ENCODE peak calls at places on chromosome 3, in five cellular contexts. One of them, this sample, is unnamed.

GRCh38 chr3:31431322-31431721 is 101.4 kb upstream of the STT3B start:
- DNase-seq in stomach: no peak
- DNase-seq in thoracic aorta: no peak
- DNase-seq in Karpas-422: no peak
- DNase-seq in tibial nerve: no peak
- DNase-seq in this sample: no peak

GRCh38 chr3:57434041-57434440 is 110.1 kb downstream of the DNAH12 start:
- DNase-seq in Karpas-422: peak; percentile 58
- DNase-seq in thoracic aorta: no peak
- DNase-seq in tibial nerve: no peak
- DNase-seq in stomach: no peak
- DNase-seq in this sample: no peak

GRCh38 chr3:139559541-139559940 is 20.0 kb upstream of the RBP1 start:
- DNase-seq in stomach: no peak
- DNase-seq in Karpas-422: no peak
- DNase-seq in thoracic aorta: no peak
- DNase-seq in tibial nerve: no peak
- DNase-seq in this sample: no peak

GRCh38 chr3:43523454-43524053 is 98.3 kb downstream of the ANO10 start:
- DNase-seq in stomach: no peak
- DNase-seq in tibial nerve: no peak
- DNase-seq in Karpas-422: no peak
- DNase-seq in thoracic aorta: no peak
- DNase-seq in this sample: no peak

GRCh38 chr3:89358281-89358680 is 250.9 kb downstream of the EPHA3 start:
- DNase-seq in thoracic aorta: no peak
- DNase-seq in tibial nerve: no peak
- DNase-seq in stomach: no peak
- DNase-seq in Karpas-422: no peak
- DNase-seq in this sample: no peak

GRCh38 chr3:157248590-157249425 is 88.9 kb upstream of the CCNL1 start:
- DNase-seq in Karpas-422: no peak
- DNase-seq in tibial nerve: no peak
- DNase-seq in thoracic aorta: no peak
- DNase-seq in stomach: no peak
- DNase-seq in this sample: no peak

GRCh38 chr3:128794788-128795649 is 69.0 kb downstream of the RAB7A start:
- DNase-seq in stomach: peak; percentile 48
- DNase-seq in Karpas-422: peak; percentile 89
- DNase-seq in tibial nerve: peak; percentile 77
- DNase-seq in thoracic aorta: no peak
- DNase-seq in this sample: no peak

GRCh38 chr3:128395046-128395445 is 71.6 kb downstream of the DNAJB8 start:
- DNase-seq in Karpas-422: no peak
- DNase-seq in stomach: no peak
- DNase-seq in tibial nerve: no peak
- DNase-seq in thoracic aorta: no peak
- DNase-seq in this sample: no peak

GRCh38 chr3:87549208-87549607 is 272.8 kb upstream of the POU1F1 start:
- DNase-seq in tibial nerve: no peak
- DNase-seq in stomach: no peak
- DNase-seq in Karpas-422: no peak
- DNase-seq in thoracic aorta: no peak
- DNase-seq in this sample: no peak

GRCh38 chr3:37859354-37859753 is 2.3 kb upstream of the CTDSPL start:
- DNase-seq in tibial nerve: no peak
- DNase-seq in stomach: no peak
- DNase-seq in thoracic aorta: no peak
- DNase-seq in Karpas-422: no peak
- DNase-seq in this sample: no peak
- H3K4me1 ChIP-seq in tibial nerve: peaks cover 22% of the 10 kb centered on the region
- H3K4me1 ChIP-seq in stomach: peaks cover 23% of the 10 kb centered on the region
- H3K4me1 ChIP-seq in thoracic aorta: peaks cover 59% of the 10 kb centered on the region
- H3K4me1 ChIP-seq in Karpas-422: no peaks in the 10 kb centered on the region
- H3K4me1 ChIP-seq in this sample: peaks cover 34% of the 10 kb centered on the region

GRCh38 chr3:188342991-188343732 is 189.2 kb downstream of the LPP start:
- DNase-seq in stomach: no peak
- DNase-seq in thoracic aorta: no peak
- DNase-seq in tibial nerve: no peak
- DNase-seq in Karpas-422: no peak
- DNase-seq in this sample: no peak
- H3K4me1 ChIP-seq in stomach: peaks cover 12% of the 10 kb centered on the region
- H3K4me1 ChIP-seq in thoracic aorta: peaks cover 79% of the 10 kb centered on the region
- H3K4me1 ChIP-seq in tibial nerve: peaks cover 33% of the 10 kb centered on the region
- H3K4me1 ChIP-seq in Karpas-422: peaks cover 26% of the 10 kb centered on the region
- H3K4me1 ChIP-seq in this sample: no peaks in the 10 kb centered on the region

DNA sequence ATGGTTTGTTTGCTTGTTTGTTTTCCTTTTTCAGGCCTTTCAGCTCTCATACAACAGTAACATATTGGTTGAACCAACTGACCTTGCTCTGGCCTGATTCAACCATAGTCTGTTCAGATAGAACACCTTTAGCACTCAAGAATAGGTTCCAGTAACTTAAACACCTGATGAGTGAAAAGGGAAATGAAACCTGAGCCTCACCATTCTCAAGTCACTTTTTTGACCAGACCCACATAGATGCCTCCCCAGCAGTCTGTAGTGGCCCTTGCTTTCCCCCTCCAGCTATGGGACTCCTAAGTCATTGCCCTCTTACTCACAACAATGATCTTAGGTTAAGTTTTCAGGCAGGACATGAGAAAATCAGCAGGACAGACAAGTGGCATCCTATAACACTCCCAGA is 367.6 kb downstream of the MECOM start:
- DNase-seq in stomach: no peak
- DNase-seq in Karpas-422: peak; percentile 50
- DNase-seq in tibial nerve: no peak
- DNase-seq in thoracic aorta: no peak
- DNase-seq in this sample: no peak
- H3K4me1 ChIP-seq in stomach: peaks cover 10% of the 10 kb centered on the region
- H3K4me1 ChIP-seq in Karpas-422: no peaks in the 10 kb centered on the region
- H3K4me1 ChIP-seq in tibial nerve: no peaks in the 10 kb centered on the region
- H3K4me1 ChIP-seq in thoracic aorta: no peaks in the 10 kb centered on the region
- H3K4me1 ChIP-seq in this sample: no peaks in the 10 kb centered on the region

GRCh38 chr3:13025778-13026518 is 47.3 kb downstream of the IQSEC1 start:
- DNase-seq in tibial nerve: no peak
- DNase-seq in thoracic aorta: no peak
- DNase-seq in stomach: no peak
- DNase-seq in Karpas-422: no peak
- DNase-seq in this sample: no peak

GRCh38 chr3:13028010-13028821 is 45.0 kb downstream of the IQSEC1 start:
- DNase-seq in stomach: no peak
- DNase-seq in tibial nerve: no peak
- DNase-seq in Karpas-422: no peak
- DNase-seq in thoracic aorta: no peak
- DNase-seq in this sample: peak; percentile 19

GRCh38 chr3:13026534-13026933 is 46.7 kb downstream of the IQSEC1 start:
- DNase-seq in stomach: no peak
- DNase-seq in thoracic aorta: no peak
- DNase-seq in Karpas-422: no peak
- DNase-seq in tibial nerve: no peak
- DNase-seq in this sample: no peak

GRCh38 chr3:13025090-13025489 is 48.1 kb downstream of the IQSEC1 start:
- DNase-seq in Karpas-422: no peak
- DNase-seq in stomach: no peak
- DNase-seq in thoracic aorta: peak; percentile 38
- DNase-seq in tibial nerve: no peak
- DNase-seq in this sample: peak; percentile 37

DNA sequence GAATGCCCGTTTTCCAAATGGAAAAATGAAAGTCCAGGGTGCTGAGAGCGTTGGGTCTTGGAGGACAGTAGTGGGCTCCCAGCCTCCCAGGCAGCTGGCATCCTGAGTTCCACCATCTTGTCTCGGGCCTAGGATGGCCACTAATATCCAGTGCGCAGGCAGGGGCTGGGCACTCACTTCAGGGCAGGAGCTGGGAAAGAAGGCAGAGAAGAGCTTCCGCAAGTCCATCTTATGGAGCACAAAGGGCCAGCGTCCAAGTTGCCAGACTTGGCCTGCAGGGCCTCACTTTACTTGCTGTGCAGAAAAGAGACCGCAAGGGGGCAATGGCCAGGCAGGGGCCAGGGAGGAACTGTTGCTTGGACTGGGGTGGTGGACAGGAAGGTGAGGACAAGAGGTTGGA is 46.1 kb downstream of the IQSEC1 start:
- DNase-seq in stomach: no peak
- DNase-seq in tibial nerve: no peak
- DNase-seq in thoracic aorta: no peak
- DNase-seq in Karpas-422: no peak
- DNase-seq in this sample: no peak
- H3K4me1 ChIP-seq in stomach: peaks cover 5% of the 10 kb centered on the region
- H3K4me1 ChIP-seq in tibial nerve: peaks cover 9% of the 10 kb centered on the region
- H3K4me1 ChIP-seq in thoracic aorta: peaks cover 21% of the 10 kb centered on the region
- H3K4me1 ChIP-seq in Karpas-422: peaks cover 27% of the 10 kb centered on the region
- H3K4me1 ChIP-seq in this sample: no peaks in the 10 kb centered on the region

GRCh38 chr3:152190636-152191183 is 78.0 kb upstream of the MBNL1 start:
- DNase-seq in stomach: no peak
- DNase-seq in tibial nerve: no peak
- DNase-seq in Karpas-422: no peak
- DNase-seq in thoracic aorta: no peak
- DNase-seq in this sample: no peak
- H3K4me1 ChIP-seq in stomach: no peaks in the 10 kb centered on the region
- H3K4me1 ChIP-seq in tibial nerve: no peaks in the 10 kb centered on the region
- H3K4me1 ChIP-seq in Karpas-422: peaks cover 12% of the 10 kb centered on the region
- H3K4me1 ChIP-seq in thoracic aorta: peaks cover 8% of the 10 kb centered on the region
- H3K4me1 ChIP-seq in this sample: no peaks in the 10 kb centered on the region

GRCh38 chr3:187971629-187972028 is 182.3 kb upstream of the LPP start:
- DNase-seq in Karpas-422: peak; percentile 87
- DNase-seq in thoracic aorta: no peak
- DNase-seq in stomach: no peak
- DNase-seq in tibial nerve: no peak
- DNase-seq in this sample: no peak
- H3K4me1 ChIP-seq in Karpas-422: peaks cover 99% of the 10 kb centered on the region
- H3K4me1 ChIP-seq in thoracic aorta: no peaks in the 10 kb centered on the region
- H3K4me1 ChIP-seq in stomach: no peaks in the 10 kb centered on the region
- H3K4me1 ChIP-seq in tibial nerve: no peaks in the 10 kb centered on the region
- H3K4me1 ChIP-seq in this sample: no peaks in the 10 kb centered on the region

GRCh38 chr3:37599779-37600178 is 261.9 kb upstream of the CTDSPL start:
- DNase-seq in thoracic aorta: no peak
- DNase-seq in tibial nerve: no peak
- DNase-seq in Karpas-422: no peak
- DNase-seq in stomach: no peak
- DNase-seq in this sample: no peak

GRCh38 chr3:37595784-37596180 is 265.9 kb upstream of the CTDSPL start:
- DNase-seq in stomach: no peak
- DNase-seq in Karpas-422: no peak
- DNase-seq in thoracic aorta: no peak
- DNase-seq in tibial nerve: no peak
- DNase-seq in this sample: no peak

GRCh38 chr3:37594873-37595783 is 266.6 kb upstream of the CTDSPL start:
- DNase-seq in tibial nerve: no peak
- DNase-seq in thoracic aorta: no peak
- DNase-seq in Karpas-422: no peak
- DNase-seq in stomach: peak; percentile 57
- DNase-seq in this sample: no peak

GRCh38 chr3:37601832-37602231 is 259.8 kb upstream of the CTDSPL start:
- DNase-seq in Karpas-422: no peak
- DNase-seq in stomach: no peak
- DNase-seq in tibial nerve: no peak
- DNase-seq in thoracic aorta: no peak
- DNase-seq in this sample: no peak

GRCh38 chr3:37599186-37599585 is 262.5 kb upstream of the CTDSPL start:
- DNase-seq in Karpas-422: no peak
- DNase-seq in tibial nerve: no peak
- DNase-seq in thoracic aorta: no peak
- DNase-seq in stomach: no peak
- DNase-seq in this sample: no peak
- H3K4me1 ChIP-seq in Karpas-422: no peaks in the 10 kb centered on the region
- H3K4me1 ChIP-seq in tibial nerve: no peaks in the 10 kb centered on the region
- H3K4me1 ChIP-seq in thoracic aorta: peaks cover 90% of the 10 kb centered on the region
- H3K4me1 ChIP-seq in stomach: peaks cover 15% of the 10 kb centered on the region
- H3K4me1 ChIP-seq in this sample: no peaks in the 10 kb centered on the region

GRCh38 chr3:66470956-66471686 is 29.7 kb downstream of the LRIG1 start:
- DNase-seq in Karpas-422: no peak
- DNase-seq in thoracic aorta: no peak
- DNase-seq in tibial nerve: no peak
- DNase-seq in stomach: no peak
- DNase-seq in this sample: no peak

GRCh38 chr3:66466606-66467270 is 34.1 kb downstream of the LRIG1 start:
- DNase-seq in thoracic aorta: no peak
- DNase-seq in stomach: no peak
- DNase-seq in Karpas-422: peak; percentile 61
- DNase-seq in tibial nerve: no peak
- DNase-seq in this sample: no peak

GRCh38 chr3:66470285-66470684 is 30.5 kb downstream of the LRIG1 start:
- DNase-seq in thoracic aorta: no peak
- DNase-seq in stomach: no peak
- DNase-seq in Karpas-422: no peak
- DNase-seq in tibial nerve: no peak
- DNase-seq in this sample: no peak

GRCh38 chr3:66468016-66468735 is 32.6 kb downstream of the LRIG1 start:
- DNase-seq in stomach: no peak
- DNase-seq in tibial nerve: no peak
- DNase-seq in Karpas-422: peak; percentile 74
- DNase-seq in thoracic aorta: no peak
- DNase-seq in this sample: no peak

DNA sequence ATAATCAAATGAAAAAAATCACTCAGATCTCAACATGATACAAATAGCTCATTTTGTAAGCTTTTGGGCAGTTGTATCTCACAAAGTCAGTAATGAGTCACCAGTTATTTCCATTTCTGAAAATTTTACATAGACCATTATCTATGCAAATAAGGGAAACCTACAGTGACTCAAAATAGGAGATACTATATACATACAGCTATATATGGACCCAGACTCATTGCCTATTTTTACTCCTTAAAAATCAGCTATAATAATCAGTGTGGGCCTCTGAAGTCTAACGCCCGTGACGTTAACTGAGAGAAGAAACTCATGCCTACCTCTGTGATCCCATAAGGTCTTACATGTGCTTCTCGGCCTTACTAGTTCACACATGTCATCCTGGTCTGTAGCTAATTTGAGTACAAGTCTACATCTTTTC is 31.6 kb downstream of the LRIG1 start:
- DNase-seq in thoracic aorta: no peak
- DNase-seq in Karpas-422: peak; percentile 95
- DNase-seq in tibial nerve: no peak
- DNase-seq in stomach: no peak
- DNase-seq in this sample: no peak
- H3K4me1 ChIP-seq in thoracic aorta: peaks cover 76% of the 10 kb centered on the region
- H3K4me1 ChIP-seq in Karpas-422: peaks cover 98% of the 10 kb centered on the region
- H3K4me1 ChIP-seq in tibial nerve: peaks cover 15% of the 10 kb centered on the region
- H3K4me1 ChIP-seq in stomach: peaks cover 51% of the 10 kb centered on the region
- H3K4me1 ChIP-seq in this sample: peaks cover 6% of the 10 kb centered on the region

This sample was measured in right lobe of liver.